ENCODE peak calls at places on chromosomes 12 and 14, in four cellular contexts. H is naive thymus-derived CD8-positive, alpha-beta T cell; Y is GM04504; X is ELR. E is an unnamed sample.

GRCh38 chr14:79562158-79562557 is 649.1 kb downstream of the DIO2 start:
- DNase-seq in X (no peak), H (no peak), Y (no peak), E (no peak)

GRCh38 chr12:90029317-90029716 is 320.7 kb upstream of the ATP2B1 start:
- DNase-seq in X (no peak), Y (no peak), H (no peak), E (no peak)

GRCh38 chr12:132635076-132635955 is 16.7 kb downstream of the P2RX2 start:
- DNase-seq in X (no peak), Y (no peak), H (no peak), E (no peak)

GRCh38 chr12:121990692-121991603 is 30.7 kb upstream of the BCL7A start:
- DNase-seq in Y (peak), X (peak), H (no peak), E (no peak)

GRCh38 chr12:5902736-5903135 is 42.3 kb downstream of the ANO2 start:
- DNase-seq in H (no peak), Y (no peak), X (no peak), E (no peak)

GRCh38 chr12:2933586-2933985 is 25.6 kb upstream of the TEAD4 start:
- DNase-seq in Y (no peak), X (no peak), H (no peak), E (no peak)

GRCh38 chr14:103716091-103716801 is 636 bp downstream of the ZFYVE21 start:
- DNase-seq in H (peak), Y (no peak), X (peak), E (peak)

GRCh38 chr12:27869567-27869966 is 89.5 kb upstream of the MANSC4 start:
- DNase-seq in Y (no peak), H (no peak), X (no peak), E (no peak)

GRCh38 chr12:52627395-52628110 is 9.2 kb upstream of the KRT73 start:
- DNase-seq in H (no peak), Y (no peak), X (no peak), E (no peak)

GRCh38 chr12:131914179-131914702 is 14.8 kb upstream of the PUS1 start:
- DNase-seq in X (no peak), H (no peak), Y (no peak), E (no peak)

GRCh38 chr14:100019156-100019882 is 45.9 kb upstream of the EVL start:
- DNase-seq in Y (no peak), H (no peak), X (no peak), E (no peak)

GRCh38 chr12:110744176-110744575 is 1.5 kb upstream of the PPP1CC start:
- DNase-seq in H (no peak), Y (no peak), X (peak), E (peak)

GRCh38 chr12:69337325-69337724 is 10.9 kb upstream of the LYZ start:
- DNase-seq in H (no peak), Y (no peak), X (no peak), E (no peak)

GRCh38 chr12:55734595-55734994 is 5.8 kb upstream of the CD63 start:
- DNase-seq in X (no peak), H (no peak), Y (no peak), E (no peak)

E was measured in M059J.